ENCODE peak calls at places on chromosome 22, in four cellular contexts. One of them, this sample, is unnamed. For H3K4me1 and H3K9me3, the result is how much of the 10 kb centered on the place peaks cover.

GRCh38 chr22:41217553-41218157 is 12.5 kb downstream of the L3MBTL2 start:
- DNase-seq in body of pancreas: peak
- DNase-seq in lower lobe of right lung: peak
- DNase-seq in hepatocyte: peak
- DNase-seq in this sample: no peak

GRCh38 chr22:44735518-44736428 is 16.6 kb upstream of the ARHGAP8 start:
- DNase-seq in lower lobe of right lung: peak
- DNase-seq in body of pancreas: peak
- DNase-seq in hepatocyte: peak
- DNase-seq in this sample: no peak

GRCh38 chr22:26124991-26125725 is 44.1 kb upstream of the SEZ6L start:
- DNase-seq in hepatocyte: no peak
- DNase-seq in body of pancreas: no peak
- DNase-seq in lower lobe of right lung: no peak
- DNase-seq in this sample: no peak

GRCh38 chr22:22397875-22398524 is 110.5 kb downstream of the ZNF280B start:
- DNase-seq in body of pancreas: no peak
- DNase-seq in hepatocyte: no peak
- DNase-seq in lower lobe of right lung: no peak
- DNase-seq in this sample: no peak

GRCh38 chr22:25919452-25919851 is 177.5 kb downstream of the MYO18B start:
- DNase-seq in hepatocyte: no peak
- DNase-seq in body of pancreas: no peak
- DNase-seq in lower lobe of right lung: no peak
- DNase-seq in this sample: no peak

GRCh38 chr22:18034076-18034475 is 9.7 kb upstream of the MICAL3 start:
- DNase-seq in body of pancreas: no peak
- DNase-seq in lower lobe of right lung: no peak
- DNase-seq in hepatocyte: no peak
- DNase-seq in this sample: no peak

GRCh38 chr22:18952022-18952421 is 15.9 kb upstream of the PRODH start:
- DNase-seq in hepatocyte: no peak
- DNase-seq in lower lobe of right lung: peak
- DNase-seq in body of pancreas: no peak
- DNase-seq in this sample: no peak

GRCh38 chr22:30876925-30877553 is 91.5 kb downstream of the MORC2 start:
- DNase-seq in lower lobe of right lung: peak
- DNase-seq in hepatocyte: peak
- DNase-seq in body of pancreas: no peak
- DNase-seq in this sample: no peak

GRCh38 chr22:41191467-41191866 is 13.6 kb upstream of the L3MBTL2 start:
- DNase-seq in body of pancreas: no peak
- DNase-seq in hepatocyte: no peak
- DNase-seq in lower lobe of right lung: no peak
- DNase-seq in this sample: no peak

GRCh38 chr22:36379593-36380361 is 8.0 kb downstream of the MYH9 start:
- DNase-seq in hepatocyte: peak
- DNase-seq in body of pancreas: peak
- DNase-seq in lower lobe of right lung: no peak
- DNase-seq in this sample: no peak

GRCh38 chr22:28464179-28464578 is 215.5 kb downstream of the TTC28 start:
- DNase-seq in lower lobe of right lung: no peak
- DNase-seq in hepatocyte: no peak
- DNase-seq in body of pancreas: no peak
- DNase-seq in this sample: no peak

GRCh38 chr22:30073743-30074142 is 6.5 kb upstream of the HORMAD2 start:
- DNase-seq in body of pancreas: no peak
- DNase-seq in lower lobe of right lung: no peak
- DNase-seq in hepatocyte: no peak
- DNase-seq in this sample: no peak

GRCh38 chr22:31891366-31892079 is 52.8 kb upstream of the YWHAH start:
- DNase-seq in lower lobe of right lung: no peak
- DNase-seq in body of pancreas: no peak
- DNase-seq in hepatocyte: no peak
- DNase-seq in this sample: no peak

GRCh38 chr22:46736705-46737104 is 1.3 kb downstream of the CERK start:
- DNase-seq in hepatocyte: no peak
- DNase-seq in lower lobe of right lung: no peak
- DNase-seq in body of pancreas: no peak
- DNase-seq in this sample: no peak
- H3K4me1 ChIP-seq in hepatocyte: half or more
- H3K4me1 ChIP-seq in lower lobe of right lung: half or more
- H3K4me1 ChIP-seq in body of pancreas: half or more
- H3K4me1 ChIP-seq in this sample: under half

DNA sequence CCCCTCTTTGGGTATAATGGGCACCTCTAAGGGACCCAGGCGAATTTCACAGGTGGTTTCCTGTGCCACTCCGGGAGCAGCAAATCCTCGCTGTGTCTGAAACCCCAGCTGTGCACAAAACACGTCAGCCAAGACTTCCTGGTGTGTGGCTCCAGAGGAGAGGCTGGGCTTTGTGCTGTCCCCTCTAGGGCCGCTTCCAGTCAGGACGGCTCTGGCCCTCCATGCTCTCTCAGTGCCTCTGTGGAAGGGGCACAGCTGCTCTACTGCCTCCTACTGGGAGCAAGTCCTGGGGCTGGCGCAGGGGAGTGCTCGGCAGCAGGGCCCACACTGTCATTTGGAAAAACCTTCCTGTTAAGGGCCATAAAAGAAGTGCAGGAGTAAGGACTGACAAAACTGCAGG is 23.7 kb upstream of the ARFGAP3 start:
- DNase-seq in body of pancreas: peak
- DNase-seq in hepatocyte: no peak
- DNase-seq in lower lobe of right lung: no peak
- DNase-seq in this sample: no peak
- H3K9me3 ChIP-seq in body of pancreas: under half
- H3K9me3 ChIP-seq in hepatocyte: under half
- H3K9me3 ChIP-seq in lower lobe of right lung: under half
- H3K9me3 ChIP-seq in this sample: under half

GRCh38 chr22:39924286-39924685 is 23.4 kb downstream of the GRAP2 start:
- DNase-seq in lower lobe of right lung: no peak
- DNase-seq in body of pancreas: no peak
- DNase-seq in hepatocyte: no peak
- DNase-seq in this sample: no peak

GRCh38 chr22:39925273-39925672 is 24.4 kb downstream of the GRAP2 start:
- DNase-seq in lower lobe of right lung: no peak
- DNase-seq in body of pancreas: no peak
- DNase-seq in hepatocyte: no peak
- DNase-seq in this sample: no peak

GRCh38 chr22:39928556-39929401 is 27.9 kb downstream of the GRAP2 start:
- DNase-seq in hepatocyte: no peak
- DNase-seq in body of pancreas: no peak
- DNase-seq in lower lobe of right lung: no peak
- DNase-seq in this sample: no peak

GRCh38 chr22:39926175-39927152 is 25.6 kb downstream of the GRAP2 start:
- DNase-seq in lower lobe of right lung: no peak
- DNase-seq in hepatocyte: peak
- DNase-seq in body of pancreas: no peak
- DNase-seq in this sample: no peak

GRCh38 chr22:39927544-39927943 is 26.7 kb downstream of the GRAP2 start:
- DNase-seq in body of pancreas: no peak
- DNase-seq in hepatocyte: no peak
- DNase-seq in lower lobe of right lung: no peak
- DNase-seq in this sample: no peak
- TF ChIP-seq CTCF in body of pancreas: no peak
- TF ChIP-seq CTCF in hepatocyte: no peak
- TF ChIP-seq CTCF in lower lobe of right lung: no peak
- TF ChIP-seq CTCF in this sample: no peak

DNA sequence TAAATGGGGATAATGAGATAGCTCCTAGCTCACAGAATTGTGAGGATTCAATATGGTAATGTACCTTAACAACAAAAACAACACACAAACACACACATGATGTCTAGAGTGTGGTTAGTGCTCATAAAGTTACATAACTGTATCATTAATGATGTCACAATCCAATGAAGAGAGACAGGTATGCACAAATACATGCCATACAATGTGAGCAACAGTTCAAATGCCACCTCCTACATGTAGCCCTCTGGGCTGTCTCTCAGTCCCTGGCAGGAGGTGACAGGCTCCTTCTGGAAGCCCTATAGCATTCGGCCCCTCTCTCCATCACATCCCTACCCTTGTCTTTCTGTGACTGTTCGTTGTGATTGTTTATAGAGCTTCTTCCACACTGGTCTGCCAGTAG is 8.3 kb upstream of the MICALL1 start:
- DNase-seq in lower lobe of right lung: no peak
- DNase-seq in body of pancreas: no peak
- DNase-seq in hepatocyte: no peak
- DNase-seq in this sample: no peak
- H3K4me1 ChIP-seq in lower lobe of right lung: half or more
- H3K4me1 ChIP-seq in body of pancreas: half or more
- H3K4me1 ChIP-seq in hepatocyte: under half
- H3K4me1 ChIP-seq in this sample: under half

GRCh38 chr22:49184736-49185135 is 642.9 kb downstream of the BRD1 start:
- DNase-seq in lower lobe of right lung: peak
- DNase-seq in body of pancreas: no peak
- DNase-seq in hepatocyte: no peak
- DNase-seq in this sample: no peak
- H3K9me3 ChIP-seq in lower lobe of right lung: under half
- H3K9me3 ChIP-seq in body of pancreas: under half
- H3K9me3 ChIP-seq in hepatocyte: under half
- H3K9me3 ChIP-seq in this sample: under half

This sample was measured in thoracic aorta.